ENCODE peak calls at places on chromosomes 1 and 21, in four cellular contexts. T, R, M and J are unnamed samples.
A peak's percentile ranks its signal among the peaks of the same experiment; 100 is the strongest.

GRCh38 chr1:177315270-177315669 is 144.5 kb downstream of the BRINP2 start:
- DNase-seq in R (no peak), T (no peak), M (no peak), J (no peak)

GRCh38 chr1:70140894-70141293 is 64.5 kb downstream of the LRRC40 start:
- DNase-seq in M (no peak), R (no peak), T (peak; percentile 25), J (peak; percentile 90)

GRCh38 chr21:26842976-26843911 is 2.0 kb downstream of the ADAMTS1 start:
- DNase-seq in R (peak; percentile 81), T (peak; percentile 96), M (peak; percentile 86), J (peak; percentile 92)

GRCh38 chr1:94025383-94026340 is 95.3 kb downstream of the ABCA4 start:
- DNase-seq in R (no peak), M (no peak), T (peak; percentile 79), J (peak; percentile 67)

GRCh38 chr1:8004113-8004802 is 21.9 kb downstream of the ERRFI1 start:
- DNase-seq in T (no peak), M (no peak), R (no peak), J (no peak)

GRCh38 chr1:161730050-161730564 is 8.8 kb downstream of the FCRLB start:
- DNase-seq in T (peak; percentile 72), M (no peak), R (no peak), J (no peak)

GRCh38 chr1:40338745-40339419 is 21.8 kb upstream of the COL9A2 start:
- DNase-seq in R (peak; percentile 98), M (peak; percentile 96), T (peak; percentile 77), J (peak; percentile 93)

GRCh38 chr1:179530352-179530751 is 45.4 kb downstream of the NPHS2 start:
- DNase-seq in R (no peak), T (no peak), M (no peak), J (no peak)

GRCh38 chr1:112335351-112335750 is 60.7 kb upstream of the CTTNBP2NL start:
- DNase-seq in M (no peak), T (peak; percentile 4), R (no peak), J (no peak)

GRCh38 chr1:241702436-241702835 is 50.4 kb downstream of the WDR64 start:
- DNase-seq in T (peak; percentile 26), M (no peak), R (no peak), J (no peak)

GRCh38 chr1:162987866-162988265 is 81.3 kb upstream of the RGS4 start:
- DNase-seq in T (peak; percentile 86), R (no peak), M (no peak), J (no peak)

GRCh38 chr1:153336650-153337049 is 12.0 kb downstream of the PGLYRP4 start:
- DNase-seq in R (no peak), M (no peak), T (no peak), J (no peak)

GRCh38 chr1:204560590-204560989 is 44.4 kb downstream of the MDM4 start:
- DNase-seq in T (peak; percentile 72), M (no peak), R (no peak), J (peak; percentile 97)

GRCh38 chr1:67840449-67840848 is 7.2 kb upstream of the GNG12 start:
- DNase-seq in T (peak; percentile 94), M (no peak), R (no peak), J (peak; percentile 85)

GRCh38 chr1:231694081-231694443 is 67.5 kb downstream of the DISC1 start:
- DNase-seq in M (no peak), R (no peak), T (no peak), J (no peak)

GRCh38 chr1:100622506-100622905 is 84.6 kb downstream of the GPR88 start:
- DNase-seq in T (no peak), M (no peak), R (no peak), J (no peak)

GRCh38 chr21:36976882-36977651 is 10.6 kb upstream of the HLCS start:
- DNase-seq in R (peak; percentile 58), T (peak; percentile 75), M (peak; percentile 61), J (peak; percentile 90)

GRCh38 chr1:10444795-10445397 is 4.9 kb upstream of the CORT start:
- DNase-seq in M (no peak), R (no peak), T (no peak), J (no peak)

GRCh38 chr1:25090707-25091422 is 141.4 kb downstream of the SYF2 start:
- DNase-seq in M (no peak), T (no peak), R (no peak), J (peak; percentile 61)

GRCh38 chr1:236489710-236490377 is 33.9 kb upstream of the LGALS8 start:
- DNase-seq in T (peak; percentile 55), R (no peak), M (no peak), J (peak; percentile 59)

GRCh38 chr1:71603044-71603776 is 522.4 kb upstream of the ZRANB2 start:
- DNase-seq in M (no peak), R (no peak), T (no peak), J (no peak)

GRCh38 chr1:90317628-90318027 is 322.7 kb downstream of the ZNF326 start:
- DNase-seq in R (no peak), M (no peak), T (no peak), J (no peak)

GRCh38 chr1:224486801-224487583 is 52.4 kb upstream of the WDR26 start:
- DNase-seq in M (no peak), T (peak; percentile 31), R (no peak), J (no peak)

GRCh38 chr1:64183380-64183984 is 19.9 kb upstream of the UBE2U start:
- DNase-seq in R (no peak), T (peak; percentile 61), M (peak; percentile 59), J (peak; percentile 42)

GRCh38 chr1:86502721-86503430 is 34.1 kb downstream of the CLCA1 start:
- DNase-seq in R (peak; percentile 69), M (peak; percentile 90), T (no peak), J (peak; percentile 98)

GRCh38 chr1:89464008-89464407 is 60.6 kb upstream of the LRRC8B start:
- DNase-seq in R (no peak), M (no peak), T (no peak), J (no peak)

GRCh38 chr1:116415699-116416533 is 42.9 kb downstream of the ATP1A1 start:
- DNase-seq in R (no peak), T (peak; percentile 18), M (peak; percentile 55), J (peak; percentile 96)

GRCh38 chr1:7534061-7534825 is 236.9 kb upstream of the VAMP3 start:
- DNase-seq in M (no peak), T (no peak), R (no peak), J (no peak)

GRCh38 chr1:234730542-234731370 is 120.8 kb upstream of the IRF2BP2 start:
- DNase-seq in T (no peak), M (no peak), R (no peak), J (peak; percentile 48)

GRCh38 chr1:107572674-107573205 is 392.2 kb downstream of the VAV3 start:
- DNase-seq in M (no peak), R (no peak), T (peak; percentile 31), J (no peak)

GRCh38 chr1:9213956-9214355 is 20.6 kb upstream of the H6PD start:
- DNase-seq in T (no peak), R (no peak), M (no peak), J (no peak)

GRCh38 chr1:65825736-65826135 is 33.0 kb downstream of the PDE4B start:
- DNase-seq in M (no peak), R (no peak), T (peak; percentile 89), J (no peak)

GRCh38 chr1:161044535-161044907 is 1.3 kb downstream of the USF1 start:
- DNase-seq in M (no peak), T (peak; percentile 20), R (no peak), J (no peak)

GRCh38 chr1:22524481-22524880 is 38.8 kb upstream of the EPHA8 start:
- DNase-seq in M (no peak), R (no peak), T (no peak), J (no peak)

DNA sequence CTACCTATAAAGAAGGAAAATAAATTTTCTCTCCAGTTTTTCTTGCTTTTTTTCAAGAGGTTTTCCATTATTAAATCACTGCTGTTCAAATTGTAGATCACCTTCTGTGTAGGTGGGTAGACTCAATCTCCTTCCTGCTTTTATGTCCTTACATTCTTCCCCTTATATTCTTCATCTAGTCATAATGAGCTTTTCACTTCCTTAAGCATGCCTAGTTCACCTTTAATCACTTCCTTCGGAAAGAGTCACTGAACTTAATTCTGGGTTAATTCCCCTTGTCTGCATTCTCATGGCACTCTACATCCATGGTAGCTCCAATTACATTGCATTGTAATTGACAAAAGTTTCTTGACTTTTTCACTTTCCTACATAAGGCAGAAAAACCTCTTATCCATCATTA is 6.1 kb upstream of the FAM177B start:
- DNase-seq in M (no peak), T (no peak), R (no peak), J (no peak)
- H3K56ac ChIP-seq in M (no peak overlapping the region), T (no peak overlapping the region), R (no peak overlapping the region), J (no peak overlapping the region)

GRCh38 chr1:39255212-39255611 is 50.7 kb downstream of the MACF1 start:
- DNase-seq in M (no peak), R (no peak), T (peak; percentile 39), J (no peak)
- H3K56ac ChIP-seq in M (no peak overlapping the region), R (no peak overlapping the region), T (no peak overlapping the region), J (no peak overlapping the region)

GRCh38 chr1:99469641-99470040 is 176.3 kb upstream of the PALMD start:
- DNase-seq in M (no peak), R (no peak), T (peak; percentile 15), J (no peak)
- H3K56ac ChIP-seq in M (no peak overlapping the region), R (no peak overlapping the region), T (no peak overlapping the region), J (no peak overlapping the region)

DNA sequence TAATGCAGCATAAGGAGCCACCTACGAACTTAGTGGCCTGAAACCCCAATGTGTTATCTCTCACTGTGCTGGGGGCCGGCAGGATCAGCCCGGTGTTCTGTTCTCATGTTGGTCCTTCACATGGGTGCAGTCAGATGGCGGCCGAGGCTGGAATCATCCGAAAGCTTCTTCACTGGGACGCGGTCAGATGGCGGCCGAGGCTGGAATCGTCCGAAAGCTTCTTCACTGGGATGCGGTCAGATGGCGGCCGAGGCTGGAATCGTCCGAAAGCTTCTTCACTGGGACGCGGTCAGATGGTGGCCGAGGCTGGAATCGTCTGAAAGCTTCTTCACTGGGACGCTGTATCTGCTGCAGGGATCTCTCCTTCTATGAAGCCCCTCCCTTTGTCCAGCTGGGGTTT is 12.6 kb upstream of the PCBP3 start:
- DNase-seq in R (no peak), T (no peak), M (no peak), J (no peak)
- H3K56ac ChIP-seq in R (no peak overlapping the region), T (no peak overlapping the region), M (no peak overlapping the region), J (no peak overlapping the region)

GRCh38 chr1:245326396-245326795 is 171.6 kb downstream of the KIF26B start:
- DNase-seq in R (no peak), M (no peak), T (no peak), J (no peak)

GRCh38 chr1:245319161-245319560 is 164.4 kb downstream of the KIF26B start:
- DNase-seq in T (no peak), R (no peak), M (no peak), J (no peak)

GRCh38 chr1:245317253-245317652 is 162.5 kb downstream of the KIF26B start:
- DNase-seq in R (no peak), T (no peak), M (no peak), J (no peak)

GRCh38 chr1:245327842-245328241 is 173.1 kb downstream of the KIF26B start:
- DNase-seq in R (no peak), M (no peak), T (no peak), J (peak; percentile 8)

GRCh38 chr1:245322673-245323072 is 167.9 kb downstream of the KIF26B start:
- DNase-seq in R (no peak), M (no peak), T (no peak), J (no peak)
- H3K56ac ChIP-seq in R (no peak overlapping the region), M (no peak overlapping the region), T (no peak overlapping the region), J (no peak overlapping the region)